ENCODE peak calls at places on chromosomes 3 and 15, in eight cellular contexts. Z, F, E, S, H, L, Y and N are unnamed samples.

GRCh38 chr15:28114721-28115622 is 15.9 kb upstream of the OCA2 start:
- DNase-seq in E (no peak), H (peak; percentile 26), L (no peak), Z (no peak), F (no peak), Y (no peak), S (no peak), N (no peak)

GRCh38 chr3:65930650-65931049 is 108.1 kb downstream of the MAGI1 start:
- DNase-seq in L (no peak), H (no peak), E (no peak), S (no peak), Z (no peak), F (no peak), Y (no peak), N (no peak)

GRCh38 chr3:43477600-43477999 is 144.2 kb downstream of the ANO10 start:
- DNase-seq in F (no peak), E (no peak), S (no peak), Y (peak; percentile 83), Z (peak; percentile 13), H (no peak), L (no peak), N (no peak)

GRCh38 chr3:131361464-131362421 is 19.8 kb upstream of the NUDT16 start:
- DNase-seq in L (no peak), H (no peak), S (peak; percentile 32), Z (peak; percentile 95), E (peak; percentile 67), Y (peak; percentile 16), F (peak; percentile 85), N (no peak)

GRCh38 chr3:52446631-52447511 is 2.0 kb upstream of the SEMA3G start:
- DNase-seq in H (peak; percentile 19), S (peak; percentile 56), F (peak; percentile 73), Z (peak; percentile 72), L (no peak), Y (peak; percentile 85), E (no peak), N (peak; percentile 21)

GRCh38 chr3:49804141-49805041 is 1.3 kb downstream of the INKA1 start:
- DNase-seq in Z (no peak), S (no peak), L (no peak), F (no peak), H (no peak), E (no peak), Y (no peak), N (no peak)

GRCh38 chr3:100893590-100893989 is 99.6 kb downstream of the ABI3BP start:
- DNase-seq in Z (peak; percentile 11), Y (no peak), L (no peak), H (no peak), S (peak; percentile 72), E (no peak), F (no peak), N (no peak)

GRCh38 chr15:77183066-77183465 is 112.2 kb upstream of the TSPAN3 start:
- DNase-seq in F (no peak), E (no peak), Z (no peak), H (no peak), S (no peak), L (no peak), Y (no peak), N (no peak)

GRCh38 chr15:43544266-43544665 is 26.9 kb downstream of the MAP1A start:
- DNase-seq in S (no peak), Z (no peak), L (no peak), H (no peak), F (no peak), E (no peak), Y (no peak), N (peak; percentile 17)

GRCh38 chr3:183555541-183556081 is at the start of gene KLHL6:
- DNase-seq in Y (peak; percentile 89), L (no peak), H (no peak), E (peak; percentile 41), F (peak; percentile 64), S (no peak), Z (peak; percentile 65), N (no peak)